ENCODE peak calls at places on chromosomes 12 and 14, in nine cellular contexts. O is endothelial cell, T is endodermal cell, E is HFFc6, D is esophagus squamous epithelium, B is GM20000, K is tibial artery, A is uterus, M is left ventricle myocardium inferior. I is an unnamed sample.

GRCh38 chr12:124532331-124532750 is 35.1 kb downstream of the NCOR2 start:
- DNase-seq in T (no peak), A (no peak), B (no peak), D (no peak), M (no peak), O (no peak), E (no peak), K (no peak), I (no peak)

GRCh38 chr14:36848213-36848612 is 186.6 kb downstream of the PAX9 start:
- DNase-seq in K (no peak), E (no peak), M (no peak), A (no peak), D (no peak), O (no peak), T (no peak), B (no peak), I (no peak)

GRCh38 chr14:96424104-96424989 is 32.4 kb downstream of the AK7 start:
- DNase-seq in D (no peak), K (no peak), T (no peak), E (peak; percentile 63), M (no peak), A (peak; percentile 16), O (peak; percentile 29), B (peak; percentile 80), I (peak; percentile 43)

GRCh38 chr14:71166434-71166833 is 259.2 kb downstream of the PCNX1 start:
- DNase-seq in B (peak; percentile 67), K (no peak), O (peak; percentile 55), M (no peak), T (peak; percentile 62), E (peak; percentile 74), A (no peak), D (no peak), I (no peak)

GRCh38 chr12:49451468-49452259 is 84.4 kb downstream of the SPATS2 start:
- DNase-seq in K (no peak), B (peak; percentile 72), D (no peak), M (no peak), E (no peak), A (no peak), O (no peak), T (no peak), I (no peak)

GRCh38 chr14:59015482-59015881 is 173.0 kb upstream of the DAAM1 start:
- DNase-seq in B (no peak), T (peak; percentile 76), M (no peak), A (no peak), O (no peak), D (no peak), E (no peak), K (no peak), I (no peak)

GRCh38 chr12:63802012-63802608 is 22.4 kb downstream of the RXYLT1 start:
- DNase-seq in O (no peak), E (peak; percentile 29), A (no peak), T (no peak), D (no peak), B (peak; percentile 21), M (no peak), K (no peak), I (no peak)

GRCh38 chr14:90695997-90696681 is 120.1 kb downstream of the TTC7B start:
- DNase-seq in A (no peak), O (no peak), T (no peak), E (no peak), M (no peak), B (no peak), D (no peak), K (no peak), I (no peak)

GRCh38 chr14:29838752-29839151 is 88.9 kb downstream of the PRKD1 start:
- DNase-seq in D (no peak), M (no peak), O (no peak), A (no peak), T (no peak), B (no peak), E (no peak), K (no peak), I (no peak)

GRCh38 chr14:103731916-103732867 is 16.6 kb downstream of the ZFYVE21 start:
- DNase-seq in M (no peak), B (no peak), A (no peak), T (no peak), K (peak; percentile 61), E (no peak), D (no peak), O (no peak), I (no peak)

GRCh38 chr14:91372680-91373495 is 44.7 kb downstream of the CCDC88C start:
- DNase-seq in T (no peak), B (no peak), D (no peak), M (no peak), A (no peak), K (no peak), E (no peak), O (no peak), I (no peak)

GRCh38 chr14:90720336-90720735 is 95.9 kb downstream of the TTC7B start:
- DNase-seq in M (no peak), B (no peak), E (no peak), D (no peak), A (no peak), T (no peak), K (no peak), O (no peak), I (no peak)

GRCh38 chr14:67673451-67673850 is 981 bp downstream of the VTI1B start:
- DNase-seq in B (no peak), O (no peak), K (no peak), A (no peak), E (peak; percentile 33), T (no peak), M (no peak), D (no peak), I (no peak)

GRCh38 chr12:115341442-115341841 is 657.5 kb upstream of the TBX3 start:
- DNase-seq in E (peak; percentile 99), D (no peak), B (no peak), O (no peak), A (peak; percentile 82), M (peak; percentile 53), K (peak; percentile 91), T (no peak), I (peak; percentile 74)

GRCh38 chr12:132479938-132480619 is 9.9 kb upstream of the FBRSL1 start:
- DNase-seq in E (no peak), M (no peak), A (no peak), K (no peak), D (no peak), B (no peak), O (no peak), T (no peak), I (no peak)

GRCh38 chr12:132477703-132478432 is 12.1 kb upstream of the FBRSL1 start:
- DNase-seq in O (no peak), K (no peak), B (no peak), M (no peak), D (no peak), A (no peak), T (no peak), E (no peak), I (peak; percentile 6)

GRCh38 chr12:132478433-132478803 is 11.5 kb upstream of the FBRSL1 start:
- DNase-seq in O (no peak), E (no peak), B (no peak), M (no peak), D (no peak), K (no peak), A (no peak), T (no peak), I (no peak)

GRCh38 chr12:132479291-132479690 is 10.7 kb upstream of the FBRSL1 start:
- DNase-seq in K (no peak), T (no peak), M (no peak), E (no peak), B (no peak), A (no peak), O (no peak), D (no peak), I (no peak)

GRCh38 chr12:132478845-132479244 is 11.1 kb upstream of the FBRSL1 start:
- DNase-seq in M (no peak), D (no peak), B (no peak), O (no peak), E (no peak), K (no peak), T (no peak), A (no peak), I (peak; percentile 2)
- TF ChIP-seq CTCF in M (no peak), D (no peak), B (no peak), O (no peak), E (peak; percentile 43), K (no peak), T (peak; percentile 52), A (no peak), I (no peak)

GRCh38 chr12:26402648-26403047 is 207.3 kb downstream of the SSPN start:
- DNase-seq in B (no peak), O (no peak), K (no peak), A (no peak), E (no peak), D (no peak), T (peak; percentile 76), M (no peak), I (no peak)
- TF ChIP-seq CTCF in B (no peak), O (no peak), K (no peak), A (no peak), E (no peak), D (peak; percentile 67), T (peak; percentile 85), M (peak; percentile 42), I (no peak)

DNA sequence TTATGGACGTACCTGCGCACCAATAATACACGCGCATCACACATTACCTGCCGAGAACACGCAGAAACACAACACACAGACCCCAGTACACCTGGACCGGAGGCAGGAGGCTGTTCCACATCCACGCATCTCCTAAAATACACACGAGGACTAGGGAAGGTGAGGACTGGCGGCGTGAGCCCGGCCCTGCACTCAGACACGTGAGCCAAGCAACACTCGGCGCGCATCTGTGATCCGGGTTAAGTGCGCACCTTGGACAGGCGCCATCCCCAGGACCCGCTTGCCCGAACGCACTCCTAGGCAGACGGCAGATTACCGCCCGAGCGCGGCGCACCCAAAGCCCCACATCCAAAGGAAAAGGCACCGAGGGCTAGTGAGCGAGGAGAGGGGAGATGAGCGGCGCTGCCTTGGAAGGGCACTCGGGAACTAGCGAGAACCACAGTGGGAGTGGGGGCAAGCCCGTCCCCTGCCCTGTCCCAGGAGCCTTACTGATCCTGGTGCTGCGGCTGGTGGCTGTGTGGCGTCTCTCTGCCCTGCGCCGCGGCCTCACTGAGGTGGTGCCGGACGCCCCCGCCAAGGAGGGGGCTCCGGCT is 417 bp downstream of the GLS2 start:
- DNase-seq in M (no peak), O (peak; percentile 23), A (peak; percentile 39), B (no peak), T (peak; percentile 90), D (no peak), E (no peak), K (no peak), I (no peak)
- TF ChIP-seq CTCF in M (no peak), O (no peak), A (no peak), B (no peak), T (no peak), D (no peak), E (no peak), K (no peak), I (no peak)

DNA sequence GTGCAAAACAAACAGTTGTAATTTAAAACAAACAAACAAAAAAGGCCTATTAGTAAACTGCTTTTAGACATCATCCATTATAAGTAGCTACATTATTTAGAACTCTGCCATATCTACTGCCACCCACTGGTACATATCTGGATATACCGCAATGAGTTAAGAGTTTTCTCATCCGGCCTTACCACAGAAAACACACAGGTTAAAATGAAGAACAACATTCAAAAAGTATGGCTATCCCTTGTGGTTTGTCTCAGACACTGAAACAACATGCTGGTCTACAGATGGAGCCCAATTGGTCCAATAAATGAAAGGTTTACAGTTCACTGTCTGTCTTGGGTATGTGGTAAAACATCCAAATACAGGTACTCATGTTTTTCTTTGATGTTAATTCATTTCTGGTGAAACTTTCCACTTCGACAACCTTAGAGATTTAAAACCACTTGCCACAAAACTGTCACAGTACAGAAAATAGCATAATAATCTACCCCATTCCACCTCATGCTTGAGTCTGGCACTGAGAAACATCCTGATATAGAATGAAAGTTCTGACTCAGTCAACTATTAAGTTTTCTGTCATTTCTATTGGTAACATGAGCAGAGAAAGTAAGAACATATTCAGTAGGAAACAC is 354.3 kb downstream of the CEP128 start:
- DNase-seq in D (no peak), A (no peak), B (peak; percentile 25), M (no peak), T (no peak), O (no peak), E (peak; percentile 47), K (no peak), I (no peak)
- TF ChIP-seq CTCF in D (peak; percentile 39), A (no peak), B (no peak), M (peak; percentile 47), T (peak; percentile 70), O (peak; percentile 60), E (peak; percentile 81), K (peak; percentile 23), I (no peak)

I was measured in ovary.